ENCODE peak calls at places on chromosome 10, in eight cellular contexts. D, Z, W, M, I, F, N and G are unnamed samples.

GRCh38 chr10:124126139-124126538 is 32.7 kb upstream of the CHST15 start:
- DNase-seq in D (no peak), Z (no peak), W (no peak), M (no peak), I (no peak), F (no peak), N (no peak), G (no peak)

GRCh38 chr10:34075269-34075926 is 739.7 kb downstream of the PARD3 start:
- DNase-seq in D (no peak), Z (no peak), W (no peak), M (peak), I (peak), F (no peak), N (no peak), G (no peak)

GRCh38 chr10:103679096-103679790 is 176.1 kb downstream of the SH3PXD2A start:
- DNase-seq in D (no peak), Z (no peak), W (no peak), M (no peak), I (no peak), F (no peak), N (no peak), G (no peak)

GRCh38 chr10:32413513-32413912 is 32.4 kb upstream of the CCDC7 start:
- DNase-seq in D (peak), Z (no peak), W (no peak), M (no peak), I (no peak), F (no peak), N (peak), G (peak)

GRCh38 chr10:116763440-116763839 is 21.1 kb upstream of the HSPA12A start:
- DNase-seq in D (no peak), Z (no peak), W (no peak), M (peak), I (peak), F (no peak), N (no peak), G (no peak)

GRCh38 chr10:122034149-122034756 is 45.3 kb downstream of the TACC2 start:
- DNase-seq in D (no peak), Z (no peak), W (no peak), M (no peak), I (peak), F (no peak), N (no peak), G (no peak)

GRCh38 chr10:121788115-121788514 is 139.7 kb downstream of the ATE1 start:
- DNase-seq in D (no peak), Z (no peak), W (no peak), M (no peak), I (no peak), F (no peak), N (no peak), G (no peak)

GRCh38 chr10:6348091-6348862 is 145.5 kb downstream of the PFKFB3 start:
- DNase-seq in D (no peak), Z (no peak), W (peak), M (no peak), I (peak), F (no peak), N (no peak), G (peak)

GRCh38 chr10:107085661-107086525 is 78.6 kb downstream of the SORCS1 start:
- DNase-seq in D (no peak), Z (no peak), W (no peak), M (no peak), I (no peak), F (no peak), N (no peak), G (no peak)

GRCh38 chr10:62047240-62047897 is 145.9 kb downstream of the ARID5B start:
- DNase-seq in D (no peak), Z (no peak), W (no peak), M (no peak), I (no peak), F (no peak), N (no peak), G (no peak)

GRCh38 chr10:124955872-124956271 is 13.9 kb downstream of the ZRANB1 start:
- DNase-seq in D (no peak), Z (no peak), W (no peak), M (no peak), I (no peak), F (no peak), N (no peak), G (no peak)

GRCh38 chr10:351770-352318 is 216.6 kb downstream of the ZMYND11 start:
- DNase-seq in D (no peak), Z (no peak), W (peak), M (no peak), I (peak), F (no peak), N (no peak), G (no peak)

GRCh38 chr10:31819393-31819820 is 109.2 kb downstream of the ARHGAP12 start:
- DNase-seq in D (no peak), Z (peak), W (no peak), M (no peak), I (no peak), F (peak), N (no peak), G (no peak)

GRCh38 chr10:45353176-45353575 is 20.8 kb upstream of the ALOX5 start:
- DNase-seq in D (no peak), Z (no peak), W (no peak), M (no peak), I (no peak), F (no peak), N (no peak), G (no peak)

GRCh38 chr10:115209133-115209532 is 116.0 kb downstream of the ATRNL1 start:
- DNase-seq in D (no peak), Z (no peak), W (no peak), M (no peak), I (no peak), F (no peak), N (no peak), G (no peak)

GRCh38 chr10:68364101-68364886 is 31.6 kb upstream of the PBLD start:
- DNase-seq in D (no peak), Z (no peak), W (no peak), M (no peak), I (no peak), F (no peak), N (no peak), G (no peak)

GRCh38 chr10:132685121-132685891 is 100.6 kb downstream of the NKX6-2 start:
- DNase-seq in D (no peak), Z (no peak), W (no peak), M (peak), I (peak), F (peak), N (no peak), G (no peak)

GRCh38 chr10:118584181-118584954 is 11.1 kb downstream of the PRLHR start:
- DNase-seq in D (no peak), Z (no peak), W (no peak), M (no peak), I (no peak), F (peak), N (peak), G (no peak)

GRCh38 chr10:58544135-58544534 is 31.5 kb downstream of the BICC1 start:
- DNase-seq in D (no peak), Z (no peak), W (no peak), M (no peak), I (no peak), F (no peak), N (no peak), G (no peak)

GRCh38 chr10:58546722-58547121 is 34.0 kb downstream of the BICC1 start:
- DNase-seq in D (no peak), Z (no peak), W (no peak), M (no peak), I (no peak), F (no peak), N (no peak), G (no peak)

GRCh38 chr10:58545427-58545826 is 32.8 kb downstream of the BICC1 start:
- DNase-seq in D (no peak), Z (no peak), W (no peak), M (no peak), I (no peak), F (no peak), N (no peak), G (no peak)

GRCh38 chr10:58546137-58546536 is 33.5 kb downstream of the BICC1 start:
- DNase-seq in D (no peak), Z (no peak), W (no peak), M (no peak), I (no peak), F (no peak), N (no peak), G (no peak)
- H3K27ac ChIP-seq in D (no peak), Z (no peak), W (no peak), M (no peak), I (no peak), F (no peak), N (no peak), G (no peak)

DNA sequence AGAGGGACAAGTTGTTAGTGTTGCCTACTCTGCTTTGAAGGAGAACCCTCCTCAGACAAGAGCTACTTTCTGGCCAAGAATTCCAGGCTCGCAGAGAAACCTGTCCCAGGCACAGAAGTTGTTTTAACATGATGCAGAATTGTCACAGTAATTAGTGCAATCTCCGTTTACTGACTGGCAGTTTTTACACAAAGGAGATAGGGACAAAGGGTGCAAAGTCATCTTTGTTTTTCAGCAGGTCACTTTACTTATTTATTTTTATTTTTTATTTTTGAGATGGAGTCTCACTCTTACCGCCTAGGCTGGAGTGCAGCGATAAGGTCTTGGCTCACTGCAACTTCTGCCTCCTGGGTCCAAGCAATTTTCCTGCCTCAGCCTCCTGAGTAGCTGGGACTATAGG is 12.3 kb downstream of the TCF7L2 start:
- DNase-seq in D (no peak), Z (no peak), W (no peak), M (peak), I (no peak), F (no peak), N (no peak), G (no peak)
- H3K27ac ChIP-seq in D (peak), Z (no peak), W (no peak), M (no peak), I (no peak), F (no peak), N (no peak), G (no peak)

DNA sequence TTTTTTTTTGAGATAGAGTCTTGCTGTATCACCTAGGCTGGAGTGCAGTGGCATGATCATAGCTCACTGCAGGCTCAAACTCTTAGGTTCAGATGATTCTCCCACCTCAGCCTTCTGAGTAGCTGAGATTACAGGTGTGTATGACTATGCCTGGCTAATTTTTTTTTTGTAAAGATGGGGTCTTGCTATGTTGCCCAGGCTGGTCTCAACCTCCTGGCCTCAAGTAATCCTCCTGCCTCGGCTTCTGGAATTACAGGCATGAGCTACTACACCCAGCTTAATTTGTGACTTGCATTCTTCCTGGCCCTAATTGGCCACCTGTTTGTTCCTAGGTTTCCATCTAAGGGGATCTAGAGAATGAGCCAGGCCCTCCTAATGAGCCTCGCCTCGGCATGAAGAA is 9.3 kb downstream of the ARHGAP22 start:
- DNase-seq in D (no peak), Z (no peak), W (no peak), M (no peak), I (no peak), F (no peak), N (no peak), G (no peak)
- H3K27ac ChIP-seq in D (no peak), Z (no peak), W (no peak), M (no peak), I (no peak), F (no peak), N (no peak), G (no peak)

DNA sequence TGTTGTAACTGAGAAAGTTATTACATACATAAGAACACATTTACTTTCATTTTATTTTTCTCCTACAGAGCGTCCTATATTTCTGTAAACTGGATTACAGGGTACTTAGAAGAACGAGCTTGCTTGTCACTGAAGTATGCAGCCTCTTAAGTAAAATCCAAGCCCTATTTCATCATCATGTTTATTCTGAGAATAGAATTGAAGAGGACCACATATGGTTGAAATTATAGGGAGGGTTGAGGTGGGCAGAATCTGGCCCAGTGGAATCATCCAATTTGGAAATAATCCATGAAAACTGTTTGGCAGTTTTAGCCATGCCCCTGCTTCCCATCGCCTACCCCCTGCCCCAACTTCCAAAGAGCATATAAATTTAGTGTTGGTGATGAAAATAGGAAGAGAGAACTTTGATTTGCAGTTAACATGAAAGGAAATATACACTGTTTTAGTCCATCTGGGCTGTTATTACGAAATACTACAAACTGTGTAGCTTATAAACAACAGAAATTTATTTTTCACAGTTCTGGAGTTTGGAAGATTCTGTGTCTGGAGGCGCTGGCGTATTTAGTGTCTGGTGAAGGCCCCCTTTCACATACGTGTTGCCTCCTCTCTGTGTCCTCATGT is 150.4 kb downstream of the PRKG1 start:
- DNase-seq in D (no peak), Z (no peak), W (no peak), M (no peak), I (no peak), F (no peak), N (peak), G (no peak)
- H3K27ac ChIP-seq in D (no peak), Z (no peak), W (no peak), M (no peak), I (no peak), F (no peak), N (peak), G (no peak)

DNA sequence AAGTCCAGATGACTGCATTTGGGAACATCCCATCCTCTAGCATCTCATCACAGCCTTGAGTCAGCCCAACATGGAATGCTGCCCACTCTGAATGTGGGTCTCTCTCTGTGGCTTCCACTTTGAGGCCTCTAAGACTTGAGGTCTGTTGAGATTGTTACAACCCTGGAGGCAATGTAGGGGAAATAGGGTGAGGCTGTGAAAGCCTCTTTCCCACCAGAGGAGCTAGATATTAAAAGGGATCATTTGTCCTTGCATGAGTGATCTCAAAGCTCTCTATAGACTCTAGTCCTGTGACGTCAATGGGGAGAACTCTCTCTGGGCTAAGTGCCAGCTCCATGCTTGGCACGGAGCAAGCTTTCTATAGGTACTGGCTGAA is 6.4 kb upstream of the GOLGA7B start:
- DNase-seq in D (no peak), Z (no peak), W (no peak), M (no peak), I (no peak), F (no peak), N (no peak), G (no peak)
- H3K27ac ChIP-seq in D (no peak), Z (no peak), W (no peak), M (no peak), I (no peak), F (no peak), N (no peak), G (no peak)

DNA sequence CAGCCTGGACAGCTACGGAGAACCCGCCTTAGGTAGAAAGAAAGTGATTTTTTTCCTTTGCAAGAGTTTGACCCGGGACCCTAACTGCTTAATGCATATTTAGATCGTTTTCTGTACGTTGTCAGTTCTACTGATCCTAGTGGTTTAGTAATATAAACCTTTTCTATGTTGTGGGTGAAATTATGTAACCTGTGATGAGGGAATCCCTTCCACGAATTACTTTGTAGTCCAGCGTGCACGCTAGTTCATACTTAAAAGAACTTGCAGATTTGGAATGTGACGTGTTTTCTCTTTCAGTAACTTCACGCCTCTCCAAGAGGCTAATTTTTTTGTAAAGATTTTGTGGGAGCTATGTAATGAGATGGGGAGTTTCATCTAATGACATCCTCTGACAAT is 705 bp downstream of the SLF2 start:
- DNase-seq in D (no peak), Z (no peak), W (no peak), M (no peak), I (no peak), F (no peak), N (no peak), G (no peak)
- H3K27ac ChIP-seq in D (peak), Z (peak), W (peak), M (peak), I (peak), F (no peak), N (no peak), G (peak)

GRCh38 chr10:78300526-78300925 is 266.9 kb downstream of the RPS24 start:
- DNase-seq in D (no peak), Z (no peak), W (no peak), M (peak), I (peak), F (no peak), N (no peak), G (no peak)

GRCh38 chr10:78298835-78299234 is 265.2 kb downstream of the RPS24 start:
- DNase-seq in D (no peak), Z (no peak), W (no peak), M (peak), I (peak), F (no peak), N (no peak), G (no peak)

GRCh38 chr10:78297997-78298396 is 264.3 kb downstream of the RPS24 start:
- DNase-seq in D (no peak), Z (no peak), W (no peak), M (no peak), I (no peak), F (no peak), N (no peak), G (no peak)

GRCh38 chr10:78301481-78301880 is 267.8 kb downstream of the RPS24 start:
- DNase-seq in D (no peak), Z (no peak), W (no peak), M (peak), I (peak), F (no peak), N (no peak), G (no peak)

GRCh38 chr10:78299861-78300453 is 266.3 kb downstream of the RPS24 start:
- DNase-seq in D (peak), Z (no peak), W (no peak), M (peak), I (peak), F (no peak), N (no peak), G (no peak)
- H3K27ac ChIP-seq in D (no peak), Z (no peak), W (no peak), M (peak), I (peak), F (no peak), N (no peak), G (no peak)

DNA sequence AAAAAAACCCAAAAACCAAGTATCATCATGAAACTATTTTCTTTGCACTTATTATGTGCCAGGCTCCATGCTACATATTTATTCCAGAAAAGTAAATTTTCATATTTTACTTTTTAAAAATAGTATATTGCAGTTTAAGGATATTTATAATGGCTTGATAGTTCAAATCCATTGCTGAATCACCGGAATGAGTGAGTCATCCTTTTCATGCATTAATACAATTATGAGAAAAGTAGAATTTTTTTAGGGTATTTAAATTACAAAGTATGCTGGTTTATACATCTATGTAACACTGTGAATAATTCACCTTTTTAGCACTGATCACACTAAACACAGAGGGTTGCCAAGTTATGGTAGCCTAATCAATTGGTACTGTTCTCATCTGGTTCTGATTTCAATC is 54.3 kb downstream of the SLC16A9 start:
- DNase-seq in D (no peak), Z (no peak), W (no peak), M (no peak), I (no peak), F (no peak), N (no peak), G (no peak)
- H3K27ac ChIP-seq in D (no peak), Z (no peak), W (no peak), M (no peak), I (no peak), F (no peak), N (no peak), G (no peak)